ENCODE peak calls at places on chromosome 16, in ten cellular contexts. G, S, P, V, N, H, T, O, L and K are unnamed samples.

GRCh38 chr16:56874800-56875199 is 9.8 kb downstream of the SLC12A3 start:
- DNase-seq in G (no peak), S (no peak), P (no peak), V (no peak), N (no peak), H (no peak), T (no peak), O (no peak), L (no peak), K (no peak)

GRCh38 chr16:72829846-72830620 is 217.9 kb downstream of the ZFHX3 start:
- DNase-seq in G (no peak), S (no peak), P (no peak), V (no peak), N (no peak), H (no peak), T (no peak), O (no peak), L (no peak), K (no peak)

GRCh38 chr16:80350066-80350465 is 190.7 kb upstream of the DYNLRB2 start:
- DNase-seq in G (no peak), S (no peak), P (no peak), V (no peak), N (no peak), H (no peak), T (no peak), O (no peak), L (no peak), K (no peak)

GRCh38 chr16:81485824-81486554 is 41.4 kb downstream of the CMIP start:
- DNase-seq in G (no peak), S (no peak), P (no peak), V (no peak), N (no peak), H (no peak), T (peak), O (no peak), L (no peak), K (no peak)

GRCh38 chr16:66661210-66661560 is 35.4 kb downstream of the CMTM4 start:
- DNase-seq in G (no peak), S (no peak), P (no peak), V (no peak), N (no peak), H (no peak), T (no peak), O (no peak), L (no peak), K (no peak)

GRCh38 chr16:72425571-72426341 is 253.8 kb upstream of the PMFBP1 start:
- DNase-seq in G (no peak), S (no peak), P (no peak), V (no peak), N (no peak), H (no peak), T (peak), O (no peak), L (no peak), K (no peak)

GRCh38 chr16:87297918-87298631 is 19.1 kb downstream of the C16orf95 start:
- DNase-seq in G (peak), S (no peak), P (peak), V (peak), N (no peak), H (peak), T (peak), O (peak), L (no peak), K (peak)

GRCh38 chr16:84774810-84775209 is 45.0 kb upstream of the CRISPLD2 start:
- DNase-seq in G (no peak), S (no peak), P (no peak), V (no peak), N (no peak), H (no peak), T (peak), O (no peak), L (no peak), K (no peak)

GRCh38 chr16:77760800-77761199 is 27.6 kb upstream of the VAT1L start:
- DNase-seq in G (no peak), S (no peak), P (no peak), V (no peak), N (no peak), H (no peak), T (no peak), O (no peak), L (no peak), K (no peak)

GRCh38 chr16:23852794-23853562 is 17.2 kb downstream of the PRKCB start:
- DNase-seq in G (no peak), S (no peak), P (no peak), V (no peak), N (no peak), H (no peak), T (no peak), O (no peak), L (no peak), K (no peak)

GRCh38 chr16:74743668-74744299 is 30.8 kb downstream of the FA2H start:
- DNase-seq in G (peak), S (no peak), P (no peak), V (no peak), N (no peak), H (peak), T (no peak), O (no peak), L (peak), K (no peak)

GRCh38 chr16:77840093-77840492 is 51.7 kb downstream of the VAT1L start:
- DNase-seq in G (no peak), S (no peak), P (no peak), V (no peak), N (no peak), H (no peak), T (no peak), O (no peak), L (no peak), K (no peak)

GRCh38 chr16:86679490-86679889 is 101.1 kb downstream of the FOXL1 start:
- DNase-seq in G (no peak), S (no peak), P (no peak), V (no peak), N (no peak), H (no peak), T (no peak), O (no peak), L (no peak), K (no peak)

GRCh38 chr16:73735018-73735417 is 561.6 kb upstream of the PSMD7 start:
- DNase-seq in G (no peak), S (peak), P (no peak), V (no peak), N (no peak), H (peak), T (no peak), O (no peak), L (no peak), K (no peak)

GRCh38 chr16:89373355-89374110 is 116.8 kb downstream of the ANKRD11 start:
- DNase-seq in G (peak), S (no peak), P (no peak), V (no peak), N (no peak), H (no peak), T (peak), O (no peak), L (no peak), K (no peak)

GRCh38 chr16:73396556-73396955 is 348.6 kb upstream of the ZFHX3 start:
- DNase-seq in G (no peak), S (no peak), P (no peak), V (no peak), N (no peak), H (no peak), T (no peak), O (no peak), L (no peak), K (no peak)

GRCh38 chr16:47467501-47467900 is 6.4 kb downstream of the PHKB start:
- DNase-seq in G (no peak), S (no peak), P (no peak), V (no peak), N (no peak), H (no peak), T (no peak), O (no peak), L (no peak), K (no peak)

GRCh38 chr16:83615131-83615530 is 192.6 kb upstream of the HSBP1 start:
- DNase-seq in G (no peak), S (no peak), P (no peak), V (no peak), N (no peak), H (no peak), T (no peak), O (no peak), L (no peak), K (no peak)

GRCh38 chr16:14672403-14672971 is 21.6 kb downstream of the PLA2G10 start:
- DNase-seq in G (no peak), S (no peak), P (peak), V (no peak), N (no peak), H (no peak), T (no peak), O (no peak), L (no peak), K (no peak)

GRCh38 chr16:57000271-57001025 is 11.1 kb downstream of the NLRC5 start:
- DNase-seq in G (peak), S (peak), P (no peak), V (peak), N (no peak), H (peak), T (no peak), O (peak), L (no peak), K (no peak)

GRCh38 chr16:69839240-69839688 is 77.1 kb downstream of the WWP2 start:
- DNase-seq in G (no peak), S (no peak), P (no peak), V (no peak), N (no peak), H (no peak), T (no peak), O (no peak), L (no peak), K (no peak)

GRCh38 chr16:5056347-5056746 is 9.4 kb downstream of the C16orf89 start:
- DNase-seq in G (no peak), S (no peak), P (peak), V (peak), N (peak), H (no peak), T (no peak), O (peak), L (no peak), K (peak)

GRCh38 chr16:73382921-73383594 is 335.1 kb upstream of the ZFHX3 start:
- DNase-seq in G (no peak), S (no peak), P (no peak), V (no peak), N (no peak), H (no peak), T (no peak), O (no peak), L (no peak), K (no peak)

GRCh38 chr16:77894054-77894632 is 105.8 kb downstream of the VAT1L start:
- DNase-seq in G (no peak), S (no peak), P (no peak), V (no peak), N (no peak), H (no peak), T (no peak), O (no peak), L (no peak), K (no peak)

GRCh38 chr16:57392694-57393093 is 11.9 kb upstream of the CCL17 start:
- DNase-seq in G (no peak), S (no peak), P (no peak), V (no peak), N (no peak), H (no peak), T (no peak), O (no peak), L (no peak), K (no peak)

GRCh38 chr16:19265531-19265930 is 20.0 kb upstream of the CLEC19A start:
- DNase-seq in G (no peak), S (no peak), P (no peak), V (no peak), N (no peak), H (no peak), T (no peak), O (no peak), L (no peak), K (no peak)

GRCh38 chr16:69535123-69536050 is 30.4 kb upstream of the NFAT5 start:
- DNase-seq in G (no peak), S (no peak), P (no peak), V (no peak), N (no peak), H (peak), T (no peak), O (no peak), L (no peak), K (no peak)

GRCh38 chr16:88066234-88066633 is 115.0 kb downstream of the BANP start:
- DNase-seq in G (no peak), S (no peak), P (no peak), V (no peak), N (no peak), H (no peak), T (no peak), O (no peak), L (no peak), K (no peak)

GRCh38 chr16:83899272-83899897 is 470 bp downstream of the MLYCD start:
- DNase-seq in G (no peak), S (no peak), P (peak), V (peak), N (peak), H (peak), T (peak), O (peak), L (no peak), K (peak)

GRCh38 chr16:61820398-61820797 is 215.8 kb downstream of the CDH8 start:
- DNase-seq in G (no peak), S (no peak), P (no peak), V (no peak), N (no peak), H (peak), T (no peak), O (no peak), L (no peak), K (no peak)

GRCh38 chr16:71894229-71894920 is 956 bp upstream of the IST1 start:
- DNase-seq in G (no peak), S (peak), P (peak), V (peak), N (no peak), H (peak), T (peak), O (peak), L (peak), K (peak)

GRCh38 chr16:66517586-66518263 is 32.2 kb downstream of the TK2 start:
- DNase-seq in G (no peak), S (no peak), P (no peak), V (no peak), N (no peak), H (no peak), T (no peak), O (no peak), L (no peak), K (no peak)

GRCh38 chr16:87924041-87924851 is 12.1 kb downstream of the CA5A start:
- DNase-seq in G (no peak), S (no peak), P (peak), V (no peak), N (no peak), H (no peak), T (no peak), O (no peak), L (peak), K (no peak)